ENCODE peak calls at places on chromosomes 4 and X, in five cellular contexts. One of them, this sample, is unnamed.

GRCh38 chr4:54586343-54586953 is 71.3 kb upstream of the KIT start:
- DNase-seq in HCT116: no peak
- DNase-seq in prostate gland: no peak
- DNase-seq in GM12891: no peak
- DNase-seq in stomach: no peak
- DNase-seq in this sample: no peak

GRCh38 chr4:88522702-88523324 is 763 bp downstream of the PYURF start:
- DNase-seq in HCT116: no peak
- DNase-seq in prostate gland: peak; percentile 21
- DNase-seq in GM12891: peak; percentile 11
- DNase-seq in stomach: peak; percentile 38
- DNase-seq in this sample: peak; percentile 18

GRCh38 chrX:119817130-119817690 is 25.8 kb upstream of the RPL39 start:
- DNase-seq in HCT116: no peak
- DNase-seq in prostate gland: no peak
- DNase-seq in GM12891: no peak
- DNase-seq in stomach: no peak
- DNase-seq in this sample: no peak

GRCh38 chrX:69290327-69290726 is 125.1 kb upstream of the PJA1 start:
- DNase-seq in HCT116: no peak
- DNase-seq in prostate gland: no peak
- DNase-seq in GM12891: no peak
- DNase-seq in stomach: no peak
- DNase-seq in this sample: no peak

GRCh38 chrX:17836830-17837229 is 24.3 kb downstream of the RAI2 start:
- DNase-seq in HCT116: no peak
- DNase-seq in prostate gland: no peak
- DNase-seq in GM12891: no peak
- DNase-seq in stomach: no peak
- DNase-seq in this sample: no peak

GRCh38 chr4:71222661-71223060 is 116.2 kb upstream of the SLC4A4 start:
- DNase-seq in HCT116: no peak
- DNase-seq in prostate gland: no peak
- DNase-seq in GM12891: no peak
- DNase-seq in stomach: no peak
- DNase-seq in this sample: no peak

GRCh38 chrX:68462653-68463052 is 29.4 kb upstream of the OPHN1 start:
- DNase-seq in HCT116: peak; percentile 7
- DNase-seq in prostate gland: peak; percentile 6
- DNase-seq in GM12891: no peak
- DNase-seq in stomach: no peak
- DNase-seq in this sample: no peak

GRCh38 chr4:122701061-122701460 is 31.4 kb upstream of the BBS12 start:
- DNase-seq in HCT116: no peak
- DNase-seq in prostate gland: no peak
- DNase-seq in GM12891: no peak
- DNase-seq in stomach: no peak
- DNase-seq in this sample: no peak

GRCh38 chr4:151195801-151196200 is 81.2 kb upstream of the PRSS48 start:
- DNase-seq in HCT116: no peak
- DNase-seq in prostate gland: no peak
- DNase-seq in GM12891: no peak
- DNase-seq in stomach: no peak
- DNase-seq in this sample: no peak

GRCh38 chrX:13345037-13345436 is 25.2 kb upstream of the ATXN3L start:
- DNase-seq in HCT116: no peak
- DNase-seq in prostate gland: no peak
- DNase-seq in GM12891: no peak
- DNase-seq in stomach: no peak
- DNase-seq in this sample: no peak

GRCh38 chr4:3826247-3827172 is 60.3 kb downstream of the ADRA2C start:
- DNase-seq in HCT116: no peak
- DNase-seq in prostate gland: no peak
- DNase-seq in GM12891: no peak
- DNase-seq in stomach: no peak
- DNase-seq in this sample: no peak

DNA sequence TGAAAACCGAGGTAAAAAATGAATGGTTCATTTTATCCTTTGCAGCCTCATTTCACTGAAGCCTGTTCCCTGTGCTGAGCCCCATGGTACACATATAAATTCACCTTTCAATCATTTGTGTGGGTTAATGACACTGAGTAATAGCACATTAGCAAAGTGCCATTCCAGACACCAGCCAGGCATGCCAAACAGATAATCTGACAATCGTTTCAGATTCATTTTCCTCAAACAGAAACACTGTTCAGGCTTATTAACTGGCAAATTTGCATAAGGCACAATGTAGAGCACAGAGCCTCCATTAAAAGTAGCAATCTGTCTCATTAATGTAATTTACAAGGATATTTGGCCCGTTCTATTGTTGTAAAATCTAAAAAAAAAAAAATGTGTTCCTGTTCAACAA is 76.2 kb downstream of the UNC5C start:
- DNase-seq in HCT116: no peak
- DNase-seq in prostate gland: no peak
- DNase-seq in GM12891: no peak
- DNase-seq in stomach: no peak
- DNase-seq in this sample: no peak
- TF ChIP-seq POLR2AphosphoS5 in HCT116: no peak
- TF ChIP-seq POLR2AphosphoS5 in prostate gland: no peak
- TF ChIP-seq POLR2AphosphoS5 in GM12891: no peak
- TF ChIP-seq POLR2AphosphoS5 in stomach: no peak
- TF ChIP-seq POLR2AphosphoS5 in this sample: no peak

GRCh38 chr4:101347557-101348366 is 436 bp upstream of the PPP3CA start:
- DNase-seq in HCT116: peak; percentile 92
- DNase-seq in prostate gland: peak; percentile 100
- DNase-seq in GM12891: peak; percentile 91
- DNase-seq in stomach: peak; percentile 100
- DNase-seq in this sample: peak; percentile 90
- TF ChIP-seq POLR2A in HCT116: peak; percentile 56
- TF ChIP-seq POLR2A in prostate gland: peak; percentile 82
- TF ChIP-seq POLR2A in GM12891: no peak
- TF ChIP-seq POLR2A in stomach: no peak
- TF ChIP-seq POLR2A in this sample: peak; percentile 40

GRCh38 chr4:1310796-1311715 is 21.4 kb downstream of the MAEA start:
- DNase-seq in HCT116: no peak
- DNase-seq in prostate gland: no peak
- DNase-seq in GM12891: no peak
- DNase-seq in stomach: no peak
- DNase-seq in this sample: no peak

GRCh38 chr4:1307951-1308735 is 18.5 kb downstream of the MAEA start:
- DNase-seq in HCT116: no peak
- DNase-seq in prostate gland: no peak
- DNase-seq in GM12891: no peak
- DNase-seq in stomach: no peak
- DNase-seq in this sample: no peak

GRCh38 chr4:1305781-1306455 is 16.2 kb downstream of the MAEA start:
- DNase-seq in HCT116: peak; percentile 33
- DNase-seq in prostate gland: no peak
- DNase-seq in GM12891: no peak
- DNase-seq in stomach: no peak
- DNase-seq in this sample: no peak

GRCh38 chr4:1310031-1310795 is 20.5 kb downstream of the MAEA start:
- DNase-seq in HCT116: no peak
- DNase-seq in prostate gland: no peak
- DNase-seq in GM12891: no peak
- DNase-seq in stomach: no peak
- DNase-seq in this sample: no peak

DNA sequence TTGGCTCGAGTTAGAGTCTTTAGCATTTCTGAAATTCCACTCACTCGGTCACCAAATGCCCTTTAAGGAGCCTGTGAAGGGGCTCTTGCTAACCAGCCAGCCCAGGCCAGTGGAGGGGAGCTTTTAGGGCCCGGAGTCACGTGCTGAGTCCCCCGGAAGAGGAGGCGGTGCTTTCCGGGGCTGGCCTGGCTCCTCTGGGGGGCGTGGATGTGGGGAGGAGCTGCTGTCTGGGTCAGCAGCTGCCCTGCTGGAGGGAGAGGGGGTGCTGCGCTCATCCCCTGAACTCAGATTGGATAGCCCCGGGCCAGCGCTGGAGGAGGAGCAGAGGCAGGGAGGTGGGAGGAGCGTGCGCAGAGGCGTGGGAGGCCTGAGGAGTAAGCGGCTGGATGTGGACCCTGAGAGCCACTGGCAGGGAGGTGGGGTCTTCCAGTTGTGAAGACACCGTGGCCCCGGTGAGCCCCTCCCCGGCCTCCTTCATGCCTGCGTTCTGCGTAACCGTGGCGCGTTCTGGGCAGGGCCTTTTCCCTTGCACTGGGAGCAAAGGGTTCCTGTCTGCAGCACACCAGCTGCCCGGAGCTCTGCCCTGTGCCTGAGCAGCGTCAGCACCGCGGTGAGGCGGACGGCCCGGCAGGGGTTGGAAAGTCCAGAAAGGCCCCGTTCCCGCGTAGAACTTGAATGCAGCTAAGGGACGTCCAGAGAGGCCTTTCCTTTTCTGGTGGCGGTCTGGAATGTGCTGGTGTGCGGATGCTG is 19.7 kb downstream of the MAEA start:
- DNase-seq in HCT116: no peak
- DNase-seq in prostate gland: peak; percentile 85
- DNase-seq in GM12891: peak; percentile 97
- DNase-seq in stomach: peak; percentile 68
- DNase-seq in this sample: peak; percentile 58
- TF ChIP-seq POLR2AphosphoS5 in HCT116: no peak
- TF ChIP-seq POLR2AphosphoS5 in prostate gland: peak; percentile 88
- TF ChIP-seq POLR2AphosphoS5 in GM12891: no peak
- TF ChIP-seq POLR2AphosphoS5 in stomach: peak; percentile 42
- TF ChIP-seq POLR2AphosphoS5 in this sample: no peak

GRCh38 chr4:184348311-184349233 is 125.8 kb downstream of the IRF2 start:
- DNase-seq in HCT116: no peak
- DNase-seq in prostate gland: peak; percentile 29
- DNase-seq in GM12891: no peak
- DNase-seq in stomach: peak; percentile 87
- DNase-seq in this sample: no peak
- TF ChIP-seq POLR2A in HCT116: no peak
- TF ChIP-seq POLR2A in prostate gland: peak; percentile 11
- TF ChIP-seq POLR2A in GM12891: no peak
- TF ChIP-seq POLR2A in stomach: peak; percentile 7
- TF ChIP-seq POLR2A in this sample: no peak

GRCh38 chr4:10072420-10073017 is 44.1 kb downstream of the WDR1 start:
- DNase-seq in HCT116: no peak
- DNase-seq in prostate gland: no peak
- DNase-seq in GM12891: no peak
- DNase-seq in stomach: no peak
- DNase-seq in this sample: no peak
- TF ChIP-seq POLR2AphosphoS5 in HCT116: no peak
- TF ChIP-seq POLR2AphosphoS5 in prostate gland: no peak
- TF ChIP-seq POLR2AphosphoS5 in GM12891: peak; percentile 69
- TF ChIP-seq POLR2AphosphoS5 in stomach: no peak
- TF ChIP-seq POLR2AphosphoS5 in this sample: peak; percentile 88

GRCh38 chr4:183876268-183876934 is 28.7 kb upstream of the STOX2 start:
- DNase-seq in HCT116: no peak
- DNase-seq in prostate gland: peak; percentile 61
- DNase-seq in GM12891: no peak
- DNase-seq in stomach: peak; percentile 87
- DNase-seq in this sample: no peak
- TF ChIP-seq POLR2A in HCT116: no peak
- TF ChIP-seq POLR2A in prostate gland: no peak
- TF ChIP-seq POLR2A in GM12891: no peak
- TF ChIP-seq POLR2A in stomach: no peak
- TF ChIP-seq POLR2A in this sample: no peak

GRCh38 chr4:10527438-10527837 is 70.2 kb upstream of the ZNF518B start:
- DNase-seq in HCT116: no peak
- DNase-seq in prostate gland: no peak
- DNase-seq in GM12891: no peak
- DNase-seq in stomach: no peak
- DNase-seq in this sample: no peak

GRCh38 chr4:10529256-10529890 is 72.1 kb upstream of the ZNF518B start:
- DNase-seq in HCT116: peak; percentile 60
- DNase-seq in prostate gland: no peak
- DNase-seq in GM12891: no peak
- DNase-seq in stomach: no peak
- DNase-seq in this sample: no peak

GRCh38 chr4:10532155-10532554 is 74.9 kb upstream of the ZNF518B start:
- DNase-seq in HCT116: no peak
- DNase-seq in prostate gland: no peak
- DNase-seq in GM12891: no peak
- DNase-seq in stomach: no peak
- DNase-seq in this sample: no peak

GRCh38 chr4:10526431-10527222 is 69.4 kb upstream of the ZNF518B start:
- DNase-seq in HCT116: peak; percentile 91
- DNase-seq in prostate gland: peak; percentile 50
- DNase-seq in GM12891: no peak
- DNase-seq in stomach: no peak
- DNase-seq in this sample: no peak

DNA sequence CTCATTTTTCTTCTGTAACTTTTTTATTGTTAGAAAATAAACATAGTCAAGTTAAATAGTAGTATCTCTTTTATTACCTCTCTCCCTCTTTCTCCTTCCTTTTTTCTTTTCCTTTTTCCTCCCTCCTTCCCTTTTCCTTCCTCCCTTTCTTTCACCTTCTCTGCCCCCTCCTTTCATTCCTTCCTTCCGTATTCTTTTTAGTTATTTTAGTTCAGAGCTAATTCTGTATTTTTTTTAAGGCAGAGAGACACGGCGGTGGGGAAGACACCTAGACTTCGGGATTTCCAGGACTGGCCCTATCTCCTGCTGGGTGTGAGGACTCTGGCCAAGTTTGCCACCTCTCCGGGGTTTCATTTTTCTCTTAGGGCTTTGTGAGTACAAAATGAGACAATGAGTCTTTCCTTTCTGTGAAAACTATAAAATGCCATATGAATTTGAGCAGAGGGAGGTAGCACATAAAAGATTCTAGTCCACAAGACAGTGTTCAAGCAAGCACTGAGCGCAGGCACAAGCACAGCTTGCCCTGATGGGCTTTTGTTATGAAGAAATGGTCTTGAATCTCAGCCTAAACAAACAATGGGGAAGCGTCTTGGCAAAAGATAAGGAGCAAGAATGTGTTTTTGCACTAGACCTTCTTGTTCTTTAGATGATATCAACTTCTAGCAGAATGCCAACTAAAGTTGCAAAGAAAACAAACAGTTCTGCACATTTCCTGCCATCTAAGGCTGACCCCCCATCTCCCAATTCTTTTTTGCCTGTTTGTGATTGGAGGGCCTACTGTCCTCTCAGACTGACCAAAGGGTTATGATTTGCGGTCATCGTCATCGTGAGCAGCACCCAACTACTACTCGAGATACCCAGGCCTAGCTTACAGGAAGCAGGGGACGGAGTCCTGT is 72.9 kb upstream of the ZNF518B start:
- DNase-seq in HCT116: no peak
- DNase-seq in prostate gland: peak; percentile 79
- DNase-seq in GM12891: no peak
- DNase-seq in stomach: no peak
- DNase-seq in this sample: no peak
- TF ChIP-seq POLR2AphosphoS5 in HCT116: no peak
- TF ChIP-seq POLR2AphosphoS5 in prostate gland: peak; percentile 93
- TF ChIP-seq POLR2AphosphoS5 in GM12891: no peak
- TF ChIP-seq POLR2AphosphoS5 in stomach: no peak
- TF ChIP-seq POLR2AphosphoS5 in this sample: no peak

GRCh38 chr4:112145326-112145819 is at the start of gene FAM241A:
- DNase-seq in HCT116: peak; percentile 54
- DNase-seq in prostate gland: peak; percentile 84
- DNase-seq in GM12891: peak; percentile 85
- DNase-seq in stomach: peak; percentile 89
- DNase-seq in this sample: peak; percentile 89
- TF ChIP-seq POLR2A in HCT116: peak; percentile 78
- TF ChIP-seq POLR2A in prostate gland: peak; percentile 87
- TF ChIP-seq POLR2A in GM12891: peak; percentile 72
- TF ChIP-seq POLR2A in stomach: no peak
- TF ChIP-seq POLR2A in this sample: peak; percentile 85

This sample was measured in GM12892.